ENCODE peak calls at places on chromosomes 16 and 17, in five cellular contexts. One of them, this sample, is unnamed.

GRCh38 chr16:63289834-63290460 is 1253.7 kb upstream of the CDH8 start:
- DNase-seq in A549: peak
- DNase-seq in CD8-positive, alpha-beta T cell: no peak
- DNase-seq in Panc1: peak
- DNase-seq in heart right ventricle: peak
- DNase-seq in this sample: no peak

GRCh38 chr16:2232094-2232990 is 3.9 kb upstream of the DNASE1L2 start:
- DNase-seq in A549: no peak
- DNase-seq in CD8-positive, alpha-beta T cell: no peak
- DNase-seq in Panc1: no peak
- DNase-seq in heart right ventricle: no peak
- DNase-seq in this sample: no peak

GRCh38 chr17:82551779-82552457 is 32.4 kb downstream of the FOXK2 start:
- DNase-seq in A549: peak
- DNase-seq in CD8-positive, alpha-beta T cell: peak
- DNase-seq in Panc1: no peak
- DNase-seq in heart right ventricle: peak
- DNase-seq in this sample: peak

GRCh38 chr16:2751577-2752034 is 832 bp upstream of the SRRM2 start:
- DNase-seq in A549: peak
- DNase-seq in CD8-positive, alpha-beta T cell: no peak
- DNase-seq in Panc1: no peak
- DNase-seq in heart right ventricle: no peak
- DNase-seq in this sample: no peak

GRCh38 chr16:85626191-85626951 is 13.2 kb downstream of the GSE1 start:
- DNase-seq in A549: no peak
- DNase-seq in CD8-positive, alpha-beta T cell: no peak
- DNase-seq in Panc1: no peak
- DNase-seq in heart right ventricle: no peak
- DNase-seq in this sample: no peak

GRCh38 chr17:45371414-45372324 is 54.8 kb upstream of the MAP3K14 start:
- DNase-seq in A549: peak
- DNase-seq in CD8-positive, alpha-beta T cell: peak
- DNase-seq in Panc1: peak
- DNase-seq in heart right ventricle: peak
- DNase-seq in this sample: peak

GRCh38 chr16:85931596-85932402 is 32.8 kb downstream of the IRF8 start:
- DNase-seq in A549: no peak
- DNase-seq in CD8-positive, alpha-beta T cell: no peak
- DNase-seq in Panc1: no peak
- DNase-seq in heart right ventricle: no peak
- DNase-seq in this sample: no peak

GRCh38 chr17:19647697-19648474 is 665 bp upstream of the ALDH3A2 start:
- DNase-seq in A549: peak
- DNase-seq in CD8-positive, alpha-beta T cell: peak
- DNase-seq in Panc1: no peak
- DNase-seq in heart right ventricle: peak
- DNase-seq in this sample: peak

GRCh38 chr16:19717319-19717718 is 708 bp downstream of the KNOP1 start:
- DNase-seq in A549: peak
- DNase-seq in CD8-positive, alpha-beta T cell: no peak
- DNase-seq in Panc1: no peak
- DNase-seq in heart right ventricle: no peak
- DNase-seq in this sample: no peak

GRCh38 chr17:31373150-31374082 is 18.1 kb upstream of the RAB11FIP4 start:
- DNase-seq in A549: no peak
- DNase-seq in CD8-positive, alpha-beta T cell: peak
- DNase-seq in Panc1: peak
- DNase-seq in heart right ventricle: no peak
- DNase-seq in this sample: no peak

GRCh38 chr17:50677851-50678375 is 29.8 kb downstream of the ANKRD40 start:
- DNase-seq in A549: no peak
- DNase-seq in CD8-positive, alpha-beta T cell: no peak
- DNase-seq in Panc1: no peak
- DNase-seq in heart right ventricle: no peak
- DNase-seq in this sample: no peak

GRCh38 chr17:32621612-32622312 is 135.0 kb downstream of the CDK5R1 start:
- DNase-seq in A549: no peak
- DNase-seq in CD8-positive, alpha-beta T cell: no peak
- DNase-seq in Panc1: no peak
- DNase-seq in heart right ventricle: no peak
- DNase-seq in this sample: no peak

GRCh38 chr16:89043636-89044393 is 49.8 kb upstream of the ACSF3 start:
- DNase-seq in A549: no peak
- DNase-seq in CD8-positive, alpha-beta T cell: no peak
- DNase-seq in Panc1: no peak
- DNase-seq in heart right ventricle: no peak
- DNase-seq in this sample: no peak

GRCh38 chr16:77859493-77860232 is 71.3 kb downstream of the VAT1L start:
- DNase-seq in A549: no peak
- DNase-seq in CD8-positive, alpha-beta T cell: no peak
- DNase-seq in Panc1: no peak
- DNase-seq in heart right ventricle: peak
- DNase-seq in this sample: no peak

GRCh38 chr17:30352247-30352814 is 18.5 kb upstream of the TMIGD1 start:
- DNase-seq in A549: no peak
- DNase-seq in CD8-positive, alpha-beta T cell: no peak
- DNase-seq in Panc1: no peak
- DNase-seq in heart right ventricle: no peak
- DNase-seq in this sample: no peak

GRCh38 chr17:4968166-4968915 is 724 bp upstream of the SPAG7 start:
- DNase-seq in A549: peak
- DNase-seq in CD8-positive, alpha-beta T cell: peak
- DNase-seq in Panc1: no peak
- DNase-seq in heart right ventricle: no peak
- DNase-seq in this sample: no peak

GRCh38 chr16:7964717-7965116 is 625.6 kb downstream of the TMEM114 start:
- DNase-seq in A549: no peak
- DNase-seq in CD8-positive, alpha-beta T cell: no peak
- DNase-seq in Panc1: no peak
- DNase-seq in heart right ventricle: no peak
- DNase-seq in this sample: no peak
- H3K4me3 ChIP-seq in A549: no peak
- H3K4me3 ChIP-seq in CD8-positive, alpha-beta T cell: no peak
- H3K4me3 ChIP-seq in Panc1: no peak
- H3K4me3 ChIP-seq in heart right ventricle: no peak
- H3K4me3 ChIP-seq in this sample: no peak

DNA sequence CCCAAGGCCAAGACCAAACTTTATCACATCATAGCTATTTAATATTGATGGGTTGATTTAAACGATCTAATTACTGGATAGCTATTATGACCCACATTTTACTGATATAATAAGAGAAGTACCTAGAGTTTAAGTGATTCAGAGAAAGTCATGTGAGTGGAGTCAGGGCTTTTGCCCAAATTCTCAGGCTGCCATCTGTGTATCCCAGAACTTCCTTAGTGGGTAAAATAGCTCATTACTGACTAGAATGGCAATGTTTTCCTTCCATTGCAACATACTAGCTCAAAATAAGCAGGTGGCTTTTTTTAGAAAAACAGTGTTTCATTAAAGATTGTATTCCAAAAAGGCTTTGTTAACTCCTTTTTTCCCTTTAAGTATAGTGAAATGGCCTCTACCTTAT is 113.9 kb upstream of the MAF start:
- DNase-seq in A549: no peak
- DNase-seq in CD8-positive, alpha-beta T cell: no peak
- DNase-seq in Panc1: no peak
- DNase-seq in heart right ventricle: no peak
- DNase-seq in this sample: no peak
- H3K27ac ChIP-seq in A549: no peak
- H3K27ac ChIP-seq in CD8-positive, alpha-beta T cell: no peak
- H3K27ac ChIP-seq in Panc1: no peak
- H3K27ac ChIP-seq in heart right ventricle: no peak
- H3K27ac ChIP-seq in this sample: peak

DNA sequence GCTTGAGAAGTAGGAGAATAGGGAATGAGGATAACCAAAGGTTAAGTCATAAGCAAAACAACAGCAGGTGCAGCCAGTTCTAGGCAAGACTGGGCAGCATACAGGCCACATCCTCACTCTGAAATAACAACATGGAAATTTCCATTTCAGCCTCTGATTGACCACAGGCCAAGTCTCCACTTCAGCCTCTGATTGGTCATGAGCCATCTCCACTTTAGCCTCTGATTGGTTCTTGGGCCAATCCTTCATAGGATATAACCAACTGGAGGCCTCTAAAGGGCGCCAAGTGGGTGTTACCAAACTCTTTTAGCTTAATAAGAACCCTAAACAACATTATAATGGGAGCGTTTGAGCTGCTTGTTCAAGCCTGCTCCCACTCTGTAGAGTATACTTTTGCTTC is 512.0 kb downstream of the NPIPA7 start:
- DNase-seq in A549: no peak
- DNase-seq in CD8-positive, alpha-beta T cell: no peak
- DNase-seq in Panc1: no peak
- DNase-seq in heart right ventricle: no peak
- DNase-seq in this sample: no peak
- TF ChIP-seq CTCF in A549: no peak
- TF ChIP-seq CTCF in CD8-positive, alpha-beta T cell: no peak
- TF ChIP-seq CTCF in Panc1: no peak
- TF ChIP-seq CTCF in heart right ventricle: no peak
- TF ChIP-seq CTCF in this sample: no peak

DNA sequence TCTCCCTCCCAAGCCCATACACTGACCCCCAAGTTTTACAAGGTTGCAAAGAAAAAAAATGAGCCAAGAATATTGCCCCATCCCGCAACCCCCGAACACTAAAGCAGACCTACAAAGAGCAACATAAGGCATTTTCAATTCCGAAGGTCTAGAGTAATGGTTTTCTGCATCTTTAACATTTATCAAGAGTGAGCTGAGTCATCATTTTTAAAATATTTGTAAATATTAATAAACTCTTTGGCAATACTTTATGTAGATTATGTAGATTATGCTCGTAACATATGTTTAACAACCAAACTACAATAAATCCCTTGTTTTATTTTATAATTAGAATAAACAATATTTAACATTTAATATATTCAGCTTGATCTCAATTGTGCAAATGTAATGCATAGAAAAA is 1.4 kb downstream of the ZNF624 start:
- DNase-seq in A549: no peak
- DNase-seq in CD8-positive, alpha-beta T cell: no peak
- DNase-seq in Panc1: no peak
- DNase-seq in heart right ventricle: no peak
- DNase-seq in this sample: no peak
- H3K4me3 ChIP-seq in A549: peak
- H3K4me3 ChIP-seq in CD8-positive, alpha-beta T cell: no peak
- H3K4me3 ChIP-seq in Panc1: peak
- H3K4me3 ChIP-seq in heart right ventricle: no peak
- H3K4me3 ChIP-seq in this sample: no peak

GRCh38 chr17:68512967-68513474 is 791 bp downstream of the PRKAR1A start:
- DNase-seq in A549: peak
- DNase-seq in CD8-positive, alpha-beta T cell: no peak
- DNase-seq in Panc1: no peak
- DNase-seq in heart right ventricle: no peak
- DNase-seq in this sample: no peak

GRCh38 chr17:68514809-68515208 is 2.6 kb downstream of the PRKAR1A start:
- DNase-seq in A549: no peak
- DNase-seq in CD8-positive, alpha-beta T cell: no peak
- DNase-seq in Panc1: no peak
- DNase-seq in heart right ventricle: no peak
- DNase-seq in this sample: no peak

GRCh38 chr17:68513932-68514331 is 1.7 kb downstream of the PRKAR1A start:
- DNase-seq in A549: no peak
- DNase-seq in CD8-positive, alpha-beta T cell: no peak
- DNase-seq in Panc1: no peak
- DNase-seq in heart right ventricle: no peak
- DNase-seq in this sample: no peak

GRCh38 chr17:68516732-68517131 is 4.5 kb downstream of the PRKAR1A start:
- DNase-seq in A549: no peak
- DNase-seq in CD8-positive, alpha-beta T cell: no peak
- DNase-seq in Panc1: no peak
- DNase-seq in heart right ventricle: no peak
- DNase-seq in this sample: no peak

DNA sequence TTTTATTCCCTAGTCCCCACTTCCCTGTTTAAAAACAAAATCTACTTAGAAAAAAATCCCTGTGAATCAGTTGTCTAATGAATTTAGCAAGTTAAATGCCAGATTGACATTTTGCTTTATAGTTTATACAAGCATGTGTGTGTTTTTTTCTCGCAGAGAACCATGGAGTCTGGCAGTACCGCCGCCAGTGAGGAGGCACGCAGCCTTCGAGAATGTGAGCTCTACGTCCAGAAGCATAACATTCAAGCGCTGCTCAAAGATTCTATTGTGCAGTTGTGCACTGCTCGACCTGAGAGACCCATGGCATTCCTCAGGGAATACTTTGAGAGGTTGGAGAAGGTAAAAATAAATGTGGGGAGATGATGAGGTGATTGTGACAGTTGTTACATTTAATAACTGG is 3.0 kb downstream of the PRKAR1A start:
- DNase-seq in A549: no peak
- DNase-seq in CD8-positive, alpha-beta T cell: no peak
- DNase-seq in Panc1: no peak
- DNase-seq in heart right ventricle: no peak
- DNase-seq in this sample: no peak
- H3K27ac ChIP-seq in A549: no peak
- H3K27ac ChIP-seq in CD8-positive, alpha-beta T cell: no peak
- H3K27ac ChIP-seq in Panc1: no peak
- H3K27ac ChIP-seq in heart right ventricle: peak
- H3K27ac ChIP-seq in this sample: peak

DNA sequence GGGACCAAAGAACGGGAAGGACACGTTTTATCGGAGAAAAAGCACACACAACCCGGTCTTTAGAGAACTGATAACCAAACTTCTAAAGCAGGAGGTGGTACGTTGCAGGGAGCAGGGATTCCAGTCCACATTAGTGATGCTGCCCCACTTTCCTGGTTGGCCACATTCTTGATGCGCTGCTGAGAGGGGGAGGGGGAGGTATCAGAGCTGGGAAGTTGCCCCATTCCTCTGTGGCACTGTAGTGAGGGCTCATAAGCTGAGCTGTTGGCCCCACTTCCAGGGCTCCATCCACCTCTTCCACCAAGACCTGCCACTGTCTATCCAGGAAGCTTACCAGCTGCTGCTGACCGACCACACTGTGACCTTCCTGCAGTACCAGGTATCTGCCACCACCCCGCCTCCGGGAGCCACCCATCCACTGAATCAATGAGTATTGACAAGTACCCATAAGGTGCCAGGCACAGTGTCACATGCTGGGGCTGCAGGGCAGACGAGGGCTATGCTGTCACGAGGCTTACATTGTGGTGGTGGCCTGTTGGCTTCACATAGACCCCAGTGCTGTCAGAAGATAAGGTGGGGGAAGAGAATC is 1.0 kb downstream of the TSEN54 start:
- DNase-seq in A549: peak
- DNase-seq in CD8-positive, alpha-beta T cell: peak
- DNase-seq in Panc1: no peak
- DNase-seq in heart right ventricle: no peak
- DNase-seq in this sample: no peak
- TF ChIP-seq CTCF in A549: no peak
- TF ChIP-seq CTCF in CD8-positive, alpha-beta T cell: no peak
- TF ChIP-seq CTCF in Panc1: no peak
- TF ChIP-seq CTCF in heart right ventricle: no peak
- TF ChIP-seq CTCF in this sample: no peak

DNA sequence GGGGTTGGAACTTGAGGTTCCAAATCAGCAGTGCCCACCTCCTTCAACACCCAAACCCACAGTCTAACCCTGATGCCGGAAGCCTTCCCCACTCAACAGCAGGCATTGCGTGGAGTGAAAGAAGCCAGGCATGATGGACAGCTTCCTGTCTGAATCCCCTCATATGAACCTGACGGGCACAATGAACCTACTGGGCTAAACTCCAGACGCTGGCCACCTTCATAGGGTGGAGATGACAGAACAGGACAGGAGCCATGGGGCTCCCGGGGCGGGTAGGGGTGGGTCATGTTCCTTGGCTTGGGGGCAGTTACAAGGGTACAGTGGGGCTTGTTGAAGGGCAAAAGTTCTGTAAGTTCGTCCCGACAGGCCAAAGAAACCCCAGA is 460 bp upstream of the HSBP1 start:
- DNase-seq in A549: no peak
- DNase-seq in CD8-positive, alpha-beta T cell: no peak
- DNase-seq in Panc1: no peak
- DNase-seq in heart right ventricle: no peak
- DNase-seq in this sample: no peak
- H3K4me3 ChIP-seq in A549: peak
- H3K4me3 ChIP-seq in CD8-positive, alpha-beta T cell: peak
- H3K4me3 ChIP-seq in Panc1: peak
- H3K4me3 ChIP-seq in heart right ventricle: peak
- H3K4me3 ChIP-seq in this sample: peak